ENCODE peak calls at places on chromosome 2, in ten cellular contexts. J is occipital lobe; B is CD8-positive, alpha-beta T cell; H is ELR; Q is sciatic nerve; S is stimulated activated naive B cell treated with anti-CD40 and anti-IgM and Interleukin-4, amounts not matched to agents 10 μg/mL and 1 μg/mL and 100 μg/mL, for 72 hours; K is spleen; C is COLO829; X is T-cell; A is SHP77. E is an unnamed sample.

GRCh38 chr2:163345795-163346573 is 389.8 kb downstream of the FIGN start:
- DNase-seq in J (no peak), B (no peak), H (peak), Q (no peak), S (no peak), K (no peak), C (peak), X (no peak), A (peak), E (peak)

GRCh38 chr2:27496357-27497287 is at the start of gene GCKR:
- DNase-seq in J (no peak), B (no peak), H (peak), Q (no peak), S (no peak), K (no peak), C (no peak), X (no peak), A (no peak), E (no peak)

GRCh38 chr2:151552287-151552686 is 142.6 kb downstream of the RIF1 start:
- DNase-seq in J (no peak), B (no peak), H (no peak), Q (no peak), S (no peak), K (no peak), C (no peak), X (no peak), A (no peak), E (no peak)

GRCh38 chr2:26887142-26887541 is 39.2 kb downstream of the DPYSL5 start:
- DNase-seq in J (no peak), B (no peak), H (no peak), Q (no peak), S (no peak), K (peak), C (no peak), X (no peak), A (no peak), E (no peak)

GRCh38 chr2:233424028-233424951 is 70.0 kb downstream of the DGKD start:
- DNase-seq in J (no peak), B (no peak), H (no peak), Q (no peak), S (no peak), K (no peak), C (no peak), X (no peak), A (no peak), E (no peak)

GRCh38 chr2:19255481-19255880 is 102.9 kb downstream of the OSR1 start:
- DNase-seq in J (no peak), B (no peak), H (no peak), Q (no peak), S (no peak), K (no peak), C (no peak), X (no peak), A (no peak), E (no peak)

GRCh38 chr2:127162261-127163089 is 55.5 kb upstream of the BIN1 start:
- DNase-seq in J (no peak), B (no peak), H (no peak), Q (peak), S (no peak), K (no peak), C (no peak), X (no peak), A (no peak), E (no peak)

GRCh38 chr2:126894585-126895182 is 4.0 kb upstream of the TEX51 start:
- DNase-seq in J (no peak), B (no peak), H (no peak), Q (peak), S (no peak), K (peak), C (no peak), X (no peak), A (no peak), E (no peak)